ENCODE peak calls at places on chromosomes 5 and 9, in four cellular contexts. N, F, C and R are unnamed samples.

GRCh38 chr5:128081111-128081865 is 2.3 kb upstream of the SLC12A2 start:
- DNase-seq in F (no peak), C (no peak), N (no peak), R (no peak)

GRCh38 chr9:130122465-130122864 is 49.7 kb upstream of the NCS1 start:
- DNase-seq in N (no peak), C (no peak), F (no peak), R (no peak)

GRCh38 chr5:38783011-38783551 is 62.7 kb upstream of the OSMR start:
- DNase-seq in F (no peak), N (no peak), C (no peak), R (peak; percentile 97)

GRCh38 chr9:128365525-128365924 is 5.6 kb upstream of the URM1 start:
- DNase-seq in F (no peak), N (no peak), C (no peak), R (no peak)

GRCh38 chr5:61638476-61638875 is 306.4 kb downstream of the ZSWIM6 start:
- DNase-seq in F (no peak), C (peak; percentile 45), N (no peak), R (no peak)

GRCh38 chr5:6435356-6435755 is 13.3 kb upstream of the UBE2QL1 start:
- DNase-seq in N (no peak), F (no peak), C (no peak), R (no peak)

GRCh38 chr9:128420060-128420650 is 502 bp upstream of the CERCAM start:
- DNase-seq in F (peak; percentile 74), N (peak; percentile 31), C (peak; percentile 74), R (no peak)

GRCh38 chr9:136196465-136197371 is 8.2 kb downstream of the LHX3 start:
- DNase-seq in C (no peak), F (no peak), N (no peak), R (no peak)

GRCh38 chr5:178123094-178123986 is 7.5 kb upstream of the RMND5B start:
- DNase-seq in F (no peak), C (no peak), N (no peak), R (no peak)

GRCh38 chr5:178319541-178320041 is 87.0 kb upstream of the PHYKPL start:
- DNase-seq in C (no peak), N (no peak), F (no peak), R (no peak)

GRCh38 chr5:117657591-117657990 is 1083.0 kb upstream of the SEMA6A start:
- DNase-seq in N (no peak), F (no peak), C (no peak), R (no peak)

GRCh38 chr5:132102101-132102701 is 28.6 kb downstream of the CSF2 start:
- DNase-seq in F (no peak), N (peak; percentile 27), C (no peak), R (no peak)

GRCh38 chr5:154456540-154456939 is 10.7 kb downstream of the SAP30L start:
- DNase-seq in F (no peak), C (no peak), N (no peak), R (no peak)

GRCh38 chr5:117077142-117077541 is 502.5 kb upstream of the SEMA6A start:
- DNase-seq in F (no peak), N (no peak), C (no peak), R (no peak)

GRCh38 chr9:100222674-100223073 is 123.6 kb downstream of the INVS start:
- DNase-seq in C (no peak), F (no peak), N (no peak), R (no peak)

GRCh38 chr9:115687356-115687755 is 466.2 kb upstream of the PAPPA start:
- DNase-seq in C (no peak), N (no peak), F (no peak), R (no peak)

GRCh38 chr9:113928269-113928668 is 52.2 kb downstream of the ZNF618 start:
- DNase-seq in N (no peak), F (no peak), C (no peak), R (no peak)

GRCh38 chr5:171494452-171495121 is 75.1 kb downstream of the FGF18 start:
- DNase-seq in F (no peak), N (no peak), C (no peak), R (peak; percentile 10)

GRCh38 chr5:10453564-10453963 is 11.9 kb downstream of the ROPN1L start:
- DNase-seq in C (no peak), N (no peak), F (no peak), R (no peak)

GRCh38 chr5:103444333-103445038 is 118.1 kb downstream of the NUDT12 start:
- DNase-seq in N (no peak), F (peak; percentile 8), C (peak; percentile 34), R (no peak)

GRCh38 chr5:62312674-62313073 is 6.7 kb downstream of the KIF2A start:
- DNase-seq in C (no peak), N (no peak), F (no peak), R (no peak)

GRCh38 chr9:120396926-120397325 is 183.0 kb downstream of the CDK5RAP2 start:
- DNase-seq in N (no peak), F (no peak), C (no peak), R (no peak)

GRCh38 chr9:79946718-79947117 is 375.0 kb downstream of the TLE4 start:
- DNase-seq in C (peak; percentile 55), N (no peak), F (no peak), R (no peak)

GRCh38 chr9:134229466-134230091 is 65.2 kb upstream of the RNU6ATAC start:
- DNase-seq in N (no peak), C (no peak), F (no peak), R (no peak)

GRCh38 chr5:126516133-126516532 is 78.9 kb downstream of the ALDH7A1 start:
- DNase-seq in N (no peak), C (no peak), F (no peak), R (no peak)

GRCh38 chr5:39399135-39400036 is 25.4 kb downstream of the DAB2 start:
- DNase-seq in F (no peak), N (no peak), C (no peak), R (peak; percentile 94)

GRCh38 chr5:143882520-143882919 is 70.6 kb downstream of the HMHB1 start:
- DNase-seq in N (no peak), C (no peak), F (no peak), R (no peak)

GRCh38 chr5:122192883-122193496 is 63.6 kb downstream of the ZNF474 start:
- DNase-seq in C (no peak), F (no peak), N (no peak), R (no peak)

GRCh38 chr9:129617167-129617566 is 3.7 kb downstream of the C9orf50 start:
- DNase-seq in C (no peak), N (no peak), F (no peak), R (no peak)

GRCh38 chr9:104025945-104026344 is 68.2 kb upstream of the SMC2 start:
- DNase-seq in C (no peak), F (no peak), N (no peak), R (no peak)

GRCh38 chr5:146560205-146560812 is 44.3 kb upstream of the GPR151 start:
- DNase-seq in N (no peak), C (no peak), F (no peak), R (no peak)

GRCh38 chr9:121914017-121914595 is 179.0 kb downstream of the TTLL11 start:
- DNase-seq in N (no peak), C (no peak), F (peak; percentile 58), R (no peak)

GRCh38 chr5:64603676-64604075 is 86.6 kb upstream of the SHISAL2B start:
- DNase-seq in C (no peak), N (no peak), F (no peak), R (peak; percentile 9)

DNA sequence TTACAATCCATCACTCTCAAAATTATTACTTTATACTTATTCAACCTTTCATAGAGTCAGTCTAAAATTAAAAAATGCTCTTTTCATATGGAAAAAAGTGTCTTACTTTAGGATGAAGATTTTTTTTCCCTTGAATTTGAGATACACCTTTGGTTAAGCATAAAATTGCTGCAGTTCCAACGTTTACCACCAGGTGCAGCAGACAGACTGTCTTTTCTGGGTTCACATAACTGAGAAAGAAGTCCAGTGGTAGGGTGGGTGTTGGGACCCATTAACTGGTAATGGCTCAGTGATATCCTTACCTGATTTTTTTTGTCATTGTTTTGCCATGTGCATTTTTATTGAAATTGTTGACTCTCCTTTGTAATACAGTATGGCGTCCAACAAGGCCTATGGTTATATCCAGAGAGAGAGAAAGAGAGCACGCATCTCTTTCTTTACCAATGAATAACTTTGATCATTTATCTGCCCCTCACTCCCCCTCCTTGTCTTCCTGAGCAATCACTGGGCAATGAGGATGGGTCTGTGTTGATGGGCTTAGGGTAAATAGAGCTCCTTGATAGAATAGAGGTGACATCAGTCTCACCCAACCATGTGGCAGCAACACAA is 98.4 kb downstream of the FBXL7 start:
- DNase-seq in N (no peak), F (no peak), C (no peak), R (no peak)
- TF ChIP-seq CTCF in N (no peak), F (peak; percentile 22), C (peak; percentile 39), R (peak; percentile 23)

DNA sequence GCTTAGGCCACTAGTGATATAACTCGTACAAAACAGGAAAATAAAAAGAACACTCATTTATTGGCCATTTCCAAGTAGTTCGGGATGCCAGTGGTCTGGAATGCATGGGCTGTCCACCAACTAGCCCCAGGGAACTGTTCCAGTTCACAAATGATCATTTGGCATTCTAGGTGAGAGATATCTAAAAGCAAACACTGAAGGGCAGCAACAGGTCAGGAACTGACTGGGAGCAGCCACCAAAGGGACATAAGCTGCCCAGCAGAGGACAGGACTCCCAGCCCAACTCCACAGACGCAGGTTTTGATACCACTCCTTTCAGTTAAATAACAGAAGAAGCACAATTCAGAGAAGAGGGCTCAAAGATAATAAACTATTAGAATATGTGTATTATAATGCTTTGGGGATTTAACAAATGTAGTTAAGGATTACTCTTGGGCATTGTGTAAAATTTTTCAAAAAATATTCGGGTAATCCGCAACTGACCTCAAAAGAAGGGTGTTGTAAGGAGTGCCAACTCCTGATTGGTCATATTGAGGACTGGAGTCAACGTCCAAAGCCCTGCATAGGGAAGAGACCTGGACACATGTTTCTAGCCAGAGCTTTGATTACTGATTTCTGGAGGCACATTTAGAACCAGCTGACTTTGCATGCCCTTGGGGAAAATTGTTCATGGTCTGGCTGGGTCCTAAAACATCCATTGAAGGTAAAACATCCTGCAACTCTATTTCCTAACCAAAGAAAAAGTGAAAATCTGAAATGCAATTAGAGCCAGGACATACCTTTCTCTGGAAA is 320.0 kb downstream of the DNAH5 start:
- DNase-seq in C (no peak), N (no peak), F (no peak), R (no peak)
- TF ChIP-seq CTCF in C (no peak), N (no peak), F (no peak), R (no peak)

GRCh38 chr9:13447551-13448422 is 168.3 kb upstream of the MPDZ start:
- DNase-seq in F (no peak), C (no peak), N (no peak), R (no peak)

GRCh38 chr9:13448482-13448881 is 169.0 kb upstream of the MPDZ start:
- DNase-seq in N (no peak), C (no peak), F (no peak), R (no peak)

GRCh38 chr9:13446261-13446660 is 166.8 kb upstream of the MPDZ start:
- DNase-seq in F (no peak), C (no peak), N (no peak), R (no peak)

GRCh38 chr9:13445123-13445522 is 165.6 kb upstream of the MPDZ start:
- DNase-seq in C (no peak), N (no peak), F (no peak), R (no peak)

GRCh38 chr9:13446935-13447334 is 167.4 kb upstream of the MPDZ start:
- DNase-seq in N (no peak), F (no peak), C (no peak), R (no peak)
- TF ChIP-seq CTCF in N (no peak), F (peak; percentile 23), C (peak; percentile 26), R (no peak)

DNA sequence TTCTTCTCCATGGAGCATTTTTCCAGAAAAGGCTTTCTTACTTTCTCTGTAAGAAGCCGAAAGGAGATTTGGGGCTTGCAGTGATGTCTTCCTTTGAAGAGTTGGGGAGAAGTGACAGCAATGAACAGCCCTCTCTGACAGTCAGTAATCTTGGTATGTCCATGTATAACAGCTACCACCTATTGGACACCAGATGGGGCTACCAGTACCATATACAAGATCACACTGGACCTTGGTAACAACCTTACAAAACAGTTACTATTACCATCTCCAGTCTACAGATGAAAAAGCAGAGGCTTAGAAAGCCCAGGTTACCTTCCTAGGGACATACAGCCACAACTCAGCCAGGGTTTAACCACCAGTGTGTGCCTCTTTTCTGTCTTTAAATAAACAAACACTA is 272.7 kb upstream of the TRPC7 start:
- DNase-seq in C (no peak), F (no peak), N (no peak), R (no peak)
- TF ChIP-seq CTCF in C (no peak), F (no peak), N (no peak), R (peak; percentile 48)